ENCODE peak calls at places on chromosomes 1 and 21, in ten cellular contexts. One of them, this sample, is unnamed.

GRCh38 chr1:219144659-219145313 is 28.9 kb upstream of the LYPLAL1 start:
- DNase-seq in mammary epithelial cell: no peak
- DNase-seq in activated naive CD4-positive, alpha-beta T cell treated with anti-CD3 and anti-CD28 coated beads, Interleukin-2, amount 50 U/mL, for 72 hours: no peak
- DNase-seq in ovary: no peak
- DNase-seq in NCI-H345: no peak
- DNase-seq in T-cell: no peak
- DNase-seq in suprapubic skin: no peak
- DNase-seq in stimulated activated CD4-positive, alpha-beta T cell treated with anti-CD3 and anti-CD28 coated beads, Interleukin-4, amount 100 ng/mL, for 1 hour: no peak
- DNase-seq in brain microvascular endothelial cell: no peak
- DNase-seq in dermis blood vessel endothelial cell: no peak
- DNase-seq in this sample: no peak

GRCh38 chr1:103353391-103353790 is 172.1 kb upstream of the RNPC3 start:
- DNase-seq in activated naive CD4-positive, alpha-beta T cell treated with anti-CD3 and anti-CD28 coated beads, Interleukin-2, amount 50 U/mL, for 72 hours: no peak
- DNase-seq in stimulated activated CD4-positive, alpha-beta T cell treated with anti-CD3 and anti-CD28 coated beads, Interleukin-4, amount 100 ng/mL, for 1 hour: no peak
- DNase-seq in suprapubic skin: no peak
- DNase-seq in dermis blood vessel endothelial cell: no peak
- DNase-seq in mammary epithelial cell: no peak
- DNase-seq in ovary: no peak
- DNase-seq in brain microvascular endothelial cell: no peak
- DNase-seq in T-cell: no peak
- DNase-seq in NCI-H345: no peak
- DNase-seq in this sample: no peak

GRCh38 chr1:233714631-233715217 is 100.8 kb downstream of the KCNK1 start:
- DNase-seq in stimulated activated CD4-positive, alpha-beta T cell treated with anti-CD3 and anti-CD28 coated beads, Interleukin-4, amount 100 ng/mL, for 1 hour: no peak
- DNase-seq in ovary: no peak
- DNase-seq in T-cell: no peak
- DNase-seq in mammary epithelial cell: no peak
- DNase-seq in dermis blood vessel endothelial cell: no peak
- DNase-seq in brain microvascular endothelial cell: no peak
- DNase-seq in activated naive CD4-positive, alpha-beta T cell treated with anti-CD3 and anti-CD28 coated beads, Interleukin-2, amount 50 U/mL, for 72 hours: no peak
- DNase-seq in NCI-H345: no peak
- DNase-seq in suprapubic skin: no peak
- DNase-seq in this sample: no peak

GRCh38 chr1:89609781-89610456 is 23.0 kb upstream of the LRRC8C start:
- DNase-seq in ovary: no peak
- DNase-seq in brain microvascular endothelial cell: no peak
- DNase-seq in NCI-H345: no peak
- DNase-seq in suprapubic skin: no peak
- DNase-seq in dermis blood vessel endothelial cell: no peak
- DNase-seq in stimulated activated CD4-positive, alpha-beta T cell treated with anti-CD3 and anti-CD28 coated beads, Interleukin-4, amount 100 ng/mL, for 1 hour: peak
- DNase-seq in T-cell: peak
- DNase-seq in activated naive CD4-positive, alpha-beta T cell treated with anti-CD3 and anti-CD28 coated beads, Interleukin-2, amount 50 U/mL, for 72 hours: peak
- DNase-seq in mammary epithelial cell: no peak
- DNase-seq in this sample: no peak

GRCh38 chr1:6912507-6912906 is 127.3 kb downstream of the CAMTA1 start:
- DNase-seq in brain microvascular endothelial cell: no peak
- DNase-seq in activated naive CD4-positive, alpha-beta T cell treated with anti-CD3 and anti-CD28 coated beads, Interleukin-2, amount 50 U/mL, for 72 hours: no peak
- DNase-seq in NCI-H345: no peak
- DNase-seq in suprapubic skin: no peak
- DNase-seq in ovary: no peak
- DNase-seq in T-cell: no peak
- DNase-seq in dermis blood vessel endothelial cell: peak
- DNase-seq in mammary epithelial cell: no peak
- DNase-seq in stimulated activated CD4-positive, alpha-beta T cell treated with anti-CD3 and anti-CD28 coated beads, Interleukin-4, amount 100 ng/mL, for 1 hour: no peak
- DNase-seq in this sample: no peak

GRCh38 chr21:41895643-41896493 is 16.7 kb upstream of the PRDM15 start:
- DNase-seq in T-cell: peak
- DNase-seq in dermis blood vessel endothelial cell: peak
- DNase-seq in ovary: no peak
- DNase-seq in mammary epithelial cell: no peak
- DNase-seq in activated naive CD4-positive, alpha-beta T cell treated with anti-CD3 and anti-CD28 coated beads, Interleukin-2, amount 50 U/mL, for 72 hours: no peak
- DNase-seq in suprapubic skin: no peak
- DNase-seq in stimulated activated CD4-positive, alpha-beta T cell treated with anti-CD3 and anti-CD28 coated beads, Interleukin-4, amount 100 ng/mL, for 1 hour: peak
- DNase-seq in NCI-H345: no peak
- DNase-seq in brain microvascular endothelial cell: peak
- DNase-seq in this sample: no peak

GRCh38 chr1:211925016-211925415 is 94.5 kb upstream of the LPGAT1 start:
- DNase-seq in stimulated activated CD4-positive, alpha-beta T cell treated with anti-CD3 and anti-CD28 coated beads, Interleukin-4, amount 100 ng/mL, for 1 hour: no peak
- DNase-seq in brain microvascular endothelial cell: no peak
- DNase-seq in ovary: no peak
- DNase-seq in dermis blood vessel endothelial cell: no peak
- DNase-seq in T-cell: no peak
- DNase-seq in suprapubic skin: no peak
- DNase-seq in mammary epithelial cell: peak
- DNase-seq in activated naive CD4-positive, alpha-beta T cell treated with anti-CD3 and anti-CD28 coated beads, Interleukin-2, amount 50 U/mL, for 72 hours: no peak
- DNase-seq in NCI-H345: peak
- DNase-seq in this sample: no peak

GRCh38 chr1:116488052-116488451 is 82.8 kb downstream of the CD58 start:
- DNase-seq in T-cell: no peak
- DNase-seq in mammary epithelial cell: peak
- DNase-seq in stimulated activated CD4-positive, alpha-beta T cell treated with anti-CD3 and anti-CD28 coated beads, Interleukin-4, amount 100 ng/mL, for 1 hour: no peak
- DNase-seq in ovary: no peak
- DNase-seq in NCI-H345: no peak
- DNase-seq in dermis blood vessel endothelial cell: no peak
- DNase-seq in suprapubic skin: no peak
- DNase-seq in brain microvascular endothelial cell: no peak
- DNase-seq in activated naive CD4-positive, alpha-beta T cell treated with anti-CD3 and anti-CD28 coated beads, Interleukin-2, amount 50 U/mL, for 72 hours: no peak
- DNase-seq in this sample: no peak

GRCh38 chr1:214516434-214517326 is 34.7 kb downstream of the PTPN14 start:
- DNase-seq in stimulated activated CD4-positive, alpha-beta T cell treated with anti-CD3 and anti-CD28 coated beads, Interleukin-4, amount 100 ng/mL, for 1 hour: no peak
- DNase-seq in mammary epithelial cell: no peak
- DNase-seq in dermis blood vessel endothelial cell: no peak
- DNase-seq in suprapubic skin: no peak
- DNase-seq in brain microvascular endothelial cell: no peak
- DNase-seq in activated naive CD4-positive, alpha-beta T cell treated with anti-CD3 and anti-CD28 coated beads, Interleukin-2, amount 50 U/mL, for 72 hours: no peak
- DNase-seq in T-cell: no peak
- DNase-seq in NCI-H345: no peak
- DNase-seq in ovary: no peak
- DNase-seq in this sample: no peak

GRCh38 chr21:44687671-44688070 is 5.7 kb upstream of the KRTAP12-1 start:
- DNase-seq in ovary: no peak
- DNase-seq in dermis blood vessel endothelial cell: no peak
- DNase-seq in suprapubic skin: no peak
- DNase-seq in brain microvascular endothelial cell: no peak
- DNase-seq in NCI-H345: peak
- DNase-seq in activated naive CD4-positive, alpha-beta T cell treated with anti-CD3 and anti-CD28 coated beads, Interleukin-2, amount 50 U/mL, for 72 hours: no peak
- DNase-seq in T-cell: no peak
- DNase-seq in stimulated activated CD4-positive, alpha-beta T cell treated with anti-CD3 and anti-CD28 coated beads, Interleukin-4, amount 100 ng/mL, for 1 hour: no peak
- DNase-seq in mammary epithelial cell: no peak
- DNase-seq in this sample: no peak

GRCh38 chr1:31505884-31506497 is 70.3 kb upstream of the TINAGL1 start:
- DNase-seq in stimulated activated CD4-positive, alpha-beta T cell treated with anti-CD3 and anti-CD28 coated beads, Interleukin-4, amount 100 ng/mL, for 1 hour: no peak
- DNase-seq in suprapubic skin: no peak
- DNase-seq in NCI-H345: no peak
- DNase-seq in dermis blood vessel endothelial cell: peak
- DNase-seq in activated naive CD4-positive, alpha-beta T cell treated with anti-CD3 and anti-CD28 coated beads, Interleukin-2, amount 50 U/mL, for 72 hours: no peak
- DNase-seq in ovary: no peak
- DNase-seq in T-cell: no peak
- DNase-seq in mammary epithelial cell: peak
- DNase-seq in brain microvascular endothelial cell: peak
- DNase-seq in this sample: peak

GRCh38 chr1:63366915-63367217 is 561 bp upstream of the ALG6 start:
- DNase-seq in suprapubic skin: no peak
- DNase-seq in activated naive CD4-positive, alpha-beta T cell treated with anti-CD3 and anti-CD28 coated beads, Interleukin-2, amount 50 U/mL, for 72 hours: no peak
- DNase-seq in stimulated activated CD4-positive, alpha-beta T cell treated with anti-CD3 and anti-CD28 coated beads, Interleukin-4, amount 100 ng/mL, for 1 hour: no peak
- DNase-seq in T-cell: no peak
- DNase-seq in NCI-H345: no peak
- DNase-seq in brain microvascular endothelial cell: no peak
- DNase-seq in dermis blood vessel endothelial cell: no peak
- DNase-seq in ovary: no peak
- DNase-seq in mammary epithelial cell: no peak
- DNase-seq in this sample: no peak

GRCh38 chr1:30847358-30847972 is 61.1 kb downstream of the SDC3 start:
- DNase-seq in suprapubic skin: peak
- DNase-seq in brain microvascular endothelial cell: peak
- DNase-seq in NCI-H345: peak
- DNase-seq in T-cell: no peak
- DNase-seq in ovary: peak
- DNase-seq in stimulated activated CD4-positive, alpha-beta T cell treated with anti-CD3 and anti-CD28 coated beads, Interleukin-4, amount 100 ng/mL, for 1 hour: no peak
- DNase-seq in mammary epithelial cell: peak
- DNase-seq in activated naive CD4-positive, alpha-beta T cell treated with anti-CD3 and anti-CD28 coated beads, Interleukin-2, amount 50 U/mL, for 72 hours: no peak
- DNase-seq in dermis blood vessel endothelial cell: peak
- DNase-seq in this sample: peak

GRCh38 chr1:43214465-43215444 is 42.6 kb downstream of the CFAP57 start:
- DNase-seq in dermis blood vessel endothelial cell: no peak
- DNase-seq in suprapubic skin: no peak
- DNase-seq in stimulated activated CD4-positive, alpha-beta T cell treated with anti-CD3 and anti-CD28 coated beads, Interleukin-4, amount 100 ng/mL, for 1 hour: no peak
- DNase-seq in brain microvascular endothelial cell: no peak
- DNase-seq in T-cell: no peak
- DNase-seq in mammary epithelial cell: no peak
- DNase-seq in activated naive CD4-positive, alpha-beta T cell treated with anti-CD3 and anti-CD28 coated beads, Interleukin-2, amount 50 U/mL, for 72 hours: no peak
- DNase-seq in ovary: no peak
- DNase-seq in NCI-H345: no peak
- DNase-seq in this sample: no peak

GRCh38 chr1:61142726-61143500 is 60.6 kb downstream of the NFIA start:
- DNase-seq in ovary: no peak
- DNase-seq in suprapubic skin: no peak
- DNase-seq in stimulated activated CD4-positive, alpha-beta T cell treated with anti-CD3 and anti-CD28 coated beads, Interleukin-4, amount 100 ng/mL, for 1 hour: no peak
- DNase-seq in activated naive CD4-positive, alpha-beta T cell treated with anti-CD3 and anti-CD28 coated beads, Interleukin-2, amount 50 U/mL, for 72 hours: no peak
- DNase-seq in NCI-H345: peak
- DNase-seq in dermis blood vessel endothelial cell: no peak
- DNase-seq in T-cell: no peak
- DNase-seq in brain microvascular endothelial cell: no peak
- DNase-seq in mammary epithelial cell: peak
- DNase-seq in this sample: no peak

GRCh38 chr1:154213274-154213673 is 7.1 kb upstream of the CFAP141 start:
- DNase-seq in NCI-H345: no peak
- DNase-seq in T-cell: no peak
- DNase-seq in brain microvascular endothelial cell: peak
- DNase-seq in suprapubic skin: no peak
- DNase-seq in activated naive CD4-positive, alpha-beta T cell treated with anti-CD3 and anti-CD28 coated beads, Interleukin-2, amount 50 U/mL, for 72 hours: no peak
- DNase-seq in ovary: no peak
- DNase-seq in dermis blood vessel endothelial cell: no peak
- DNase-seq in mammary epithelial cell: peak
- DNase-seq in stimulated activated CD4-positive, alpha-beta T cell treated with anti-CD3 and anti-CD28 coated beads, Interleukin-4, amount 100 ng/mL, for 1 hour: no peak
- DNase-seq in this sample: peak

GRCh38 chr1:182666736-182667135 is 17.7 kb downstream of the RGS8 start:
- DNase-seq in stimulated activated CD4-positive, alpha-beta T cell treated with anti-CD3 and anti-CD28 coated beads, Interleukin-4, amount 100 ng/mL, for 1 hour: no peak
- DNase-seq in NCI-H345: no peak
- DNase-seq in dermis blood vessel endothelial cell: no peak
- DNase-seq in T-cell: no peak
- DNase-seq in activated naive CD4-positive, alpha-beta T cell treated with anti-CD3 and anti-CD28 coated beads, Interleukin-2, amount 50 U/mL, for 72 hours: no peak
- DNase-seq in ovary: no peak
- DNase-seq in suprapubic skin: no peak
- DNase-seq in mammary epithelial cell: no peak
- DNase-seq in brain microvascular endothelial cell: no peak
- DNase-seq in this sample: no peak

GRCh38 chr1:64173300-64173940 is 30.0 kb upstream of the UBE2U start:
- DNase-seq in stimulated activated CD4-positive, alpha-beta T cell treated with anti-CD3 and anti-CD28 coated beads, Interleukin-4, amount 100 ng/mL, for 1 hour: no peak
- DNase-seq in activated naive CD4-positive, alpha-beta T cell treated with anti-CD3 and anti-CD28 coated beads, Interleukin-2, amount 50 U/mL, for 72 hours: no peak
- DNase-seq in T-cell: no peak
- DNase-seq in brain microvascular endothelial cell: no peak
- DNase-seq in suprapubic skin: no peak
- DNase-seq in dermis blood vessel endothelial cell: no peak
- DNase-seq in NCI-H345: no peak
- DNase-seq in ovary: no peak
- DNase-seq in mammary epithelial cell: no peak
- DNase-seq in this sample: no peak

GRCh38 chr1:244102051-244102450 is 51.0 kb downstream of the ZBTB18 start:
- DNase-seq in stimulated activated CD4-positive, alpha-beta T cell treated with anti-CD3 and anti-CD28 coated beads, Interleukin-4, amount 100 ng/mL, for 1 hour: no peak
- DNase-seq in NCI-H345: no peak
- DNase-seq in T-cell: no peak
- DNase-seq in suprapubic skin: no peak
- DNase-seq in brain microvascular endothelial cell: no peak
- DNase-seq in dermis blood vessel endothelial cell: no peak
- DNase-seq in activated naive CD4-positive, alpha-beta T cell treated with anti-CD3 and anti-CD28 coated beads, Interleukin-2, amount 50 U/mL, for 72 hours: no peak
- DNase-seq in ovary: no peak
- DNase-seq in mammary epithelial cell: no peak
- DNase-seq in this sample: no peak

GRCh38 chr1:44924835-44925464 is 61.4 kb downstream of the EIF2B3 start:
- DNase-seq in T-cell: no peak
- DNase-seq in ovary: no peak
- DNase-seq in stimulated activated CD4-positive, alpha-beta T cell treated with anti-CD3 and anti-CD28 coated beads, Interleukin-4, amount 100 ng/mL, for 1 hour: no peak
- DNase-seq in NCI-H345: no peak
- DNase-seq in suprapubic skin: no peak
- DNase-seq in activated naive CD4-positive, alpha-beta T cell treated with anti-CD3 and anti-CD28 coated beads, Interleukin-2, amount 50 U/mL, for 72 hours: no peak
- DNase-seq in dermis blood vessel endothelial cell: peak
- DNase-seq in mammary epithelial cell: peak
- DNase-seq in brain microvascular endothelial cell: peak
- DNase-seq in this sample: peak

GRCh38 chr1:23020731-23021130 is 1.5 kb downstream of the KDM1A start:
- DNase-seq in T-cell: no peak
- DNase-seq in ovary: no peak
- DNase-seq in dermis blood vessel endothelial cell: peak
- DNase-seq in suprapubic skin: no peak
- DNase-seq in brain microvascular endothelial cell: no peak
- DNase-seq in activated naive CD4-positive, alpha-beta T cell treated with anti-CD3 and anti-CD28 coated beads, Interleukin-2, amount 50 U/mL, for 72 hours: no peak
- DNase-seq in stimulated activated CD4-positive, alpha-beta T cell treated with anti-CD3 and anti-CD28 coated beads, Interleukin-4, amount 100 ng/mL, for 1 hour: no peak
- DNase-seq in mammary epithelial cell: peak
- DNase-seq in NCI-H345: no peak
- DNase-seq in this sample: peak

GRCh38 chr1:69120828-69121227 is 446.9 kb upstream of the LRRC7 start:
- DNase-seq in ovary: no peak
- DNase-seq in brain microvascular endothelial cell: no peak
- DNase-seq in dermis blood vessel endothelial cell: no peak
- DNase-seq in mammary epithelial cell: no peak
- DNase-seq in T-cell: no peak
- DNase-seq in stimulated activated CD4-positive, alpha-beta T cell treated with anti-CD3 and anti-CD28 coated beads, Interleukin-4, amount 100 ng/mL, for 1 hour: no peak
- DNase-seq in activated naive CD4-positive, alpha-beta T cell treated with anti-CD3 and anti-CD28 coated beads, Interleukin-2, amount 50 U/mL, for 72 hours: no peak
- DNase-seq in NCI-H345: no peak
- DNase-seq in suprapubic skin: no peak
- DNase-seq in this sample: no peak

GRCh38 chr1:230215049-230215448 is 148.0 kb downstream of the GALNT2 start:
- DNase-seq in ovary: peak
- DNase-seq in activated naive CD4-positive, alpha-beta T cell treated with anti-CD3 and anti-CD28 coated beads, Interleukin-2, amount 50 U/mL, for 72 hours: no peak
- DNase-seq in T-cell: no peak
- DNase-seq in stimulated activated CD4-positive, alpha-beta T cell treated with anti-CD3 and anti-CD28 coated beads, Interleukin-4, amount 100 ng/mL, for 1 hour: no peak
- DNase-seq in NCI-H345: no peak
- DNase-seq in mammary epithelial cell: no peak
- DNase-seq in suprapubic skin: no peak
- DNase-seq in brain microvascular endothelial cell: peak
- DNase-seq in dermis blood vessel endothelial cell: peak
- DNase-seq in this sample: no peak

GRCh38 chr1:162056043-162056442 is 13.4 kb upstream of the NOS1AP start:
- DNase-seq in suprapubic skin: no peak
- DNase-seq in T-cell: peak
- DNase-seq in dermis blood vessel endothelial cell: peak
- DNase-seq in ovary: peak
- DNase-seq in stimulated activated CD4-positive, alpha-beta T cell treated with anti-CD3 and anti-CD28 coated beads, Interleukin-4, amount 100 ng/mL, for 1 hour: peak
- DNase-seq in brain microvascular endothelial cell: peak
- DNase-seq in mammary epithelial cell: peak
- DNase-seq in NCI-H345: peak
- DNase-seq in activated naive CD4-positive, alpha-beta T cell treated with anti-CD3 and anti-CD28 coated beads, Interleukin-2, amount 50 U/mL, for 72 hours: no peak
- DNase-seq in this sample: peak

GRCh38 chr1:17276568-17276967 is 27.7 kb downstream of the PADI3 start:
- DNase-seq in T-cell: no peak
- DNase-seq in ovary: no peak
- DNase-seq in dermis blood vessel endothelial cell: peak
- DNase-seq in stimulated activated CD4-positive, alpha-beta T cell treated with anti-CD3 and anti-CD28 coated beads, Interleukin-4, amount 100 ng/mL, for 1 hour: no peak
- DNase-seq in mammary epithelial cell: peak
- DNase-seq in NCI-H345: peak
- DNase-seq in activated naive CD4-positive, alpha-beta T cell treated with anti-CD3 and anti-CD28 coated beads, Interleukin-2, amount 50 U/mL, for 72 hours: no peak
- DNase-seq in suprapubic skin: no peak
- DNase-seq in brain microvascular endothelial cell: no peak
- DNase-seq in this sample: peak

GRCh38 chr1:200971428-200971903 is 52.0 kb downstream of the KIF21B start:
- DNase-seq in T-cell: no peak
- DNase-seq in ovary: no peak
- DNase-seq in stimulated activated CD4-positive, alpha-beta T cell treated with anti-CD3 and anti-CD28 coated beads, Interleukin-4, amount 100 ng/mL, for 1 hour: no peak
- DNase-seq in dermis blood vessel endothelial cell: no peak
- DNase-seq in suprapubic skin: no peak
- DNase-seq in NCI-H345: no peak
- DNase-seq in activated naive CD4-positive, alpha-beta T cell treated with anti-CD3 and anti-CD28 coated beads, Interleukin-2, amount 50 U/mL, for 72 hours: no peak
- DNase-seq in mammary epithelial cell: no peak
- DNase-seq in brain microvascular endothelial cell: no peak
- DNase-seq in this sample: no peak

GRCh38 chr1:150477733-150478132 is 9.5 kb upstream of the TARS2 start:
- DNase-seq in mammary epithelial cell: peak
- DNase-seq in activated naive CD4-positive, alpha-beta T cell treated with anti-CD3 and anti-CD28 coated beads, Interleukin-2, amount 50 U/mL, for 72 hours: no peak
- DNase-seq in suprapubic skin: no peak
- DNase-seq in stimulated activated CD4-positive, alpha-beta T cell treated with anti-CD3 and anti-CD28 coated beads, Interleukin-4, amount 100 ng/mL, for 1 hour: no peak
- DNase-seq in ovary: no peak
- DNase-seq in dermis blood vessel endothelial cell: peak
- DNase-seq in NCI-H345: no peak
- DNase-seq in brain microvascular endothelial cell: peak
- DNase-seq in T-cell: no peak
- DNase-seq in this sample: peak

GRCh38 chr1:72278461-72278860 is 3.9 kb downstream of the NEGR1 start:
- DNase-seq in NCI-H345: no peak
- DNase-seq in stimulated activated CD4-positive, alpha-beta T cell treated with anti-CD3 and anti-CD28 coated beads, Interleukin-4, amount 100 ng/mL, for 1 hour: no peak
- DNase-seq in T-cell: no peak
- DNase-seq in ovary: no peak
- DNase-seq in brain microvascular endothelial cell: no peak
- DNase-seq in mammary epithelial cell: no peak
- DNase-seq in suprapubic skin: no peak
- DNase-seq in activated naive CD4-positive, alpha-beta T cell treated with anti-CD3 and anti-CD28 coated beads, Interleukin-2, amount 50 U/mL, for 72 hours: no peak
- DNase-seq in dermis blood vessel endothelial cell: peak
- DNase-seq in this sample: no peak